ENCODE peak calls at places on chromosomes 1 and 21, in five cellular contexts. U is Peyer's patch; L is frontal cortex; Z is activated T-cell treated with anti-CD3 and anti-CD28 coated beads, Interleukin-2, amount 50 U/mL, for 72 hours; A is iPS-NIHi11. P is an unnamed sample.

GRCh38 chr1:97826820-97827219 is 94.0 kb downstream of the DPYD start:
- DNase-seq in U (no peak), Z (no peak), A (no peak), L (no peak), P (no peak)

GRCh38 chr1:240073097-240073496 is 18.6 kb upstream of the FMN2 start:
- DNase-seq in A (peak), Z (no peak), L (no peak), U (no peak), P (no peak)

GRCh38 chr1:206067486-206068302 is 14.7 kb downstream of the RHEX start:
- DNase-seq in Z (no peak), A (no peak), U (no peak), L (no peak), P (no peak)

GRCh38 chr21:33587792-33588484 is 546 bp downstream of the DONSON start:
- DNase-seq in A (peak), Z (peak), L (peak), U (peak), P (peak)

GRCh38 chr1:159012495-159012894 is 2.8 kb downstream of the IFI16 start:
- DNase-seq in L (no peak), A (no peak), Z (peak), U (no peak), P (peak)

GRCh38 chr1:3631330-3631729 is 6.5 kb downstream of the TPRG1L start:
- DNase-seq in Z (no peak), A (no peak), U (no peak), L (no peak), P (no peak)

GRCh38 chr21:25313891-25314646 is 293.2 kb downstream of the MRPL39 start:
- DNase-seq in Z (no peak), U (no peak), L (no peak), A (no peak), P (no peak)

GRCh38 chr1:31985430-31985829 is 28.2 kb upstream of the KHDRBS1 start:
- DNase-seq in L (no peak), A (no peak), Z (peak), U (no peak), P (peak)

GRCh38 chr1:185534806-185535205 is 199.4 kb upstream of the HMCN1 start:
- DNase-seq in A (no peak), L (no peak), U (no peak), Z (no peak), P (peak)